ENCODE peak calls at places on chromosomes 12 and 14, in five cellular contexts. P is small intestine; W is CD4-positive, CD25-positive, alpha-beta regulatory T cell; V is A673; N is breast epithelium. A is an unnamed sample.

GRCh38 chr12:126905752-126906151 is 1361.2 kb upstream of the TMEM132C start:
- DNase-seq in P (no peak), W (no peak), V (no peak), N (no peak), A (no peak)

GRCh38 chr12:26239127-26239500 is 43.7 kb downstream of the SSPN start:
- DNase-seq in P (no peak), W (no peak), V (no peak), N (no peak), A (no peak)

GRCh38 chr12:93813972-93814821 is 137.0 kb downstream of the CRADD start:
- DNase-seq in P (no peak), W (no peak), V (no peak), N (peak; percentile 72), A (no peak)

GRCh38 chr12:63844391-63845341 is at the start of gene SRGAP1:
- DNase-seq in P (peak; percentile 72), W (no peak), V (peak; percentile 83), N (peak; percentile 75), A (peak; percentile 68)

GRCh38 chr12:68140576-68140975 is 19.0 kb downstream of the IFNG start:
- DNase-seq in P (no peak), W (no peak), V (peak; percentile 14), N (no peak), A (no peak)

GRCh38 chr12:47299586-47299985 is 219.8 kb upstream of the AMIGO2 start:
- DNase-seq in P (no peak), W (no peak), V (no peak), N (no peak), A (no peak)

GRCh38 chr12:109503611-109504010 is 26.2 kb downstream of the UBE3B start:
- DNase-seq in P (no peak), W (no peak), V (no peak), N (no peak), A (no peak)

GRCh38 chr14:34227834-34228662 is 234.0 kb downstream of the SPTSSA start:
- DNase-seq in P (peak; percentile 63), W (no peak), V (peak; percentile 66), N (peak; percentile 63), A (peak; percentile 43)

GRCh38 chr14:101927859-101928258 is 36.5 kb upstream of the DYNC1H1 start:
- DNase-seq in P (no peak), W (no peak), V (no peak), N (no peak), A (peak; percentile 83)

GRCh38 chr14:61444215-61444768 is 122.9 kb downstream of the PRKCH start:
- DNase-seq in P (peak; percentile 48), W (peak; percentile 49), V (no peak), N (no peak), A (no peak)

GRCh38 chr12:106527356-106527755 is 55.4 kb upstream of the RFX4 start:
- DNase-seq in P (no peak), W (no peak), V (no peak), N (no peak), A (no peak)

GRCh38 chr12:23847857-23848256 is 101.6 kb downstream of the SOX5 start:
- DNase-seq in P (no peak), W (no peak), V (no peak), N (no peak), A (no peak)

GRCh38 chr12:22481557-22482104 is 62.7 kb downstream of the C2CD5 start:
- DNase-seq in P (no peak), W (no peak), V (no peak), N (no peak), A (no peak)

GRCh38 chr12:47707905-47708543 is 2.2 kb upstream of the RPAP3 start:
- DNase-seq in P (peak; percentile 21), W (no peak), V (no peak), N (no peak), A (no peak)

GRCh38 chr14:104722938-104723650 is 935 bp upstream of the ADSS1 start:
- DNase-seq in P (peak; percentile 84), W (no peak), V (no peak), N (no peak), A (no peak)

GRCh38 chr14:44040561-44040960 is 466.5 kb downstream of the FSCB start:
- DNase-seq in P (no peak), W (no peak), V (no peak), N (no peak), A (no peak)

GRCh38 chr14:96940009-96940408 is 142.8 kb downstream of the VRK1 start:
- DNase-seq in P (no peak), W (no peak), V (peak; percentile 14), N (no peak), A (no peak)

GRCh38 chr14:71142375-71143038 is 235.2 kb downstream of the PCNX1 start:
- DNase-seq in P (peak; percentile 24), W (no peak), V (no peak), N (no peak), A (no peak)

GRCh38 chr12:109480356-109480755 is 2.9 kb downstream of the UBE3B start:
- DNase-seq in P (no peak), W (no peak), V (no peak), N (no peak), A (no peak)

GRCh38 chr14:36383674-36384421 is 63.4 kb upstream of the MBIP start:
- DNase-seq in P (no peak), W (no peak), V (no peak), N (no peak), A (peak; percentile 67)

GRCh38 chr12:49230176-49230575 is 34.7 kb upstream of the TUBA1C start:
- DNase-seq in P (no peak), W (no peak), V (no peak), N (no peak), A (no peak)

GRCh38 chr14:104549536-104550339 is 29.8 kb upstream of the C14orf180 start:
- DNase-seq in P (no peak), W (no peak), V (no peak), N (no peak), A (no peak)

GRCh38 chr14:64915025-64915424 is 770 bp downstream of the CHURC1 start:
- DNase-seq in P (no peak), W (no peak), V (no peak), N (no peak), A (no peak)

GRCh38 chr12:74043343-74043742 is 494.3 kb upstream of the ATXN7L3B start:
- DNase-seq in P (no peak), W (no peak), V (peak; percentile 32), N (no peak), A (no peak)

GRCh38 chr12:111406474-111407370 is 999 bp downstream of the SH2B3 start:
- DNase-seq in P (no peak), W (peak; percentile 47), V (no peak), N (no peak), A (peak; percentile 86)

GRCh38 chr12:14892726-14893442 is 7.2 kb upstream of the MGP start:
- DNase-seq in P (no peak), W (no peak), V (peak; percentile 53), N (no peak), A (no peak)

DNA sequence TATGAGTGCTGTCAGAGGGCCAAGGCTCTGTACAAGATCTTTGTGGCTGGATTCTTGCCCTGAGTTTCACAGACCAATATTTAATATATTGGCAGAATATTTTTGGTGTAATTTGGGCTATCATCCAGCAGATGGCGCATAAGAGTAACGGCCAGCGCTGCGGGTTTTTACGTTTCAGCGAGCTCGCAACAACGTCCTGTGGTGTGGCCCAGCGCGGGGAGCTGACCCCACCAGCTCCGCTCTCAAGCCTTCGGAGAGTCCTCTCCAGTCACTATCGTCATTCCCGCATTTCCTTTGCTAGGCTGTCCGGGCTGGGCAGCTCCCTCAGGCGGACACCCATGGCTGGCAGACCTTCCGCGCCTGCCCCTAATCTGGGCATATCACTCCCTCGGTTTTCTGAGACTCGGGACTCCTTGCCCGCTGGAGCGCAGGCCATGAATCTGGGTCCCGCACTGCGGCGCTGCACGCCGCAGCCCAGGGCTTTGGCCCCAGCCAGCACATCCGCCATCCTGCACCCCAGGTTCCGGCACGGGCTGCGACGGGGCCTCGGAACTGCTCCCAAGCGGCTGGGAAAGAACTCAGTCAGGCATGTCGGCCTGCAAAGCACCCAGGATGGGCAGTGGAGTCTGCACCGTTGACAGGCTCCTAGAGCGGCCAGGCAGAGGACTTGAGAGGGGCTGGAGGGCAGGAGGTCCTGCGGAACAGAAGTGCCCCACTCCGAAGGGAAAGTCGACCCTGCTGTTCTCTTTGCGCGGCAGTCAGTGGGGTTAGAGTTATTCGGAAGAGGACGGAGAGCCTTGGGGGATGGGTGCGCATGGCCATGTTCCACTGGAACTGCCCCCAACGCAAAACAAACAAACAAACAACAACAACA is 18.4 kb downstream of the OLR1 start:
- DNase-seq in P (peak; percentile 66), W (peak; percentile 31), V (peak; percentile 74), N (peak; percentile 64), A (peak; percentile 84)
- H3K4me3 ChIP-seq in P (peak overlapping the region; percentile 50), W (peak overlapping the region; percentile 73), V (peak overlapping the region; percentile 48), N (peak overlapping the region; percentile 47), A (peak overlapping the region; percentile 55)

DNA sequence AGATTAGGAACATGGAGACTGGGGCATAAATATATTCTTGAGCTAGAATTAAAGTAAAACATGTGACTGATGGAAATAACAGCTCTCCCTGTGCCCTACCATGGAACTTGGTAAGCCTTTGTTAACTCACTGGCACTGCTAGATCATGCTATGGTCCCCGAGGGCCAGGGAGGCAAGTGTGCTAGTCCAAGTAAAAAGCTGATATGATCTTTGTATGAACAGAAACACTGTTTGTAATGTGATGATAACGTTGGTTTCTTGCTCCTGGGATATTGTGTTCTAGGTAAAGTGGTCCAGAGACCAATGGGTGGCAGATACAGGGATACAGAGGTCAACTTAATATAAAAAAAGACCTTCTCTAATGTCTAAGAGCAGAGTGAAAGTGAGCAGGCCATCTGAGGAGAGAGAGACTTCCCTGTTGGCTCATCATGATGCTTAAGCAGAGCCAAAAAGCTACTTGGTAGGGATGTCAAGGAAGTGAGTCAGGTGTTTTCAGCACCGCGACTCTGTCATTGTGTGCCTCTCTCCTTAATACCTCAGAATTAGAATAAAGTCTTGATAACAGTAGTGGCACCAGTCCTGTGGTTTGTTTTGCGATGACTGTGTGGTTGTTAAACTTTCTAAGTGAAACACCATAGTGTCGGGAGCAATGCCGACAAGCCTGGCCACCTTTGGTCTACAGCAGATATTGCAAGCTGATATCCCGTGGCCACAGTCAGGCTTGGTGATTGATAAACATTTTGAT is 27.7 kb downstream of the BICD1 start:
- DNase-seq in P (no peak), W (no peak), V (no peak), N (no peak), A (no peak)
- H3K4me3 ChIP-seq in P (no peak overlapping the region), W (peak overlapping the region; percentile 66), V (no peak overlapping the region), N (no peak overlapping the region), A (no peak overlapping the region)

GRCh38 chr14:89386214-89386886 is 30.7 kb downstream of the FOXN3 start:
- DNase-seq in P (peak; percentile 71), W (no peak), V (no peak), N (no peak), A (no peak)
- H3K4me3 ChIP-seq in P (no peak overlapping the region), W (no peak overlapping the region), V (no peak overlapping the region), N (no peak overlapping the region), A (no peak overlapping the region)

DNA sequence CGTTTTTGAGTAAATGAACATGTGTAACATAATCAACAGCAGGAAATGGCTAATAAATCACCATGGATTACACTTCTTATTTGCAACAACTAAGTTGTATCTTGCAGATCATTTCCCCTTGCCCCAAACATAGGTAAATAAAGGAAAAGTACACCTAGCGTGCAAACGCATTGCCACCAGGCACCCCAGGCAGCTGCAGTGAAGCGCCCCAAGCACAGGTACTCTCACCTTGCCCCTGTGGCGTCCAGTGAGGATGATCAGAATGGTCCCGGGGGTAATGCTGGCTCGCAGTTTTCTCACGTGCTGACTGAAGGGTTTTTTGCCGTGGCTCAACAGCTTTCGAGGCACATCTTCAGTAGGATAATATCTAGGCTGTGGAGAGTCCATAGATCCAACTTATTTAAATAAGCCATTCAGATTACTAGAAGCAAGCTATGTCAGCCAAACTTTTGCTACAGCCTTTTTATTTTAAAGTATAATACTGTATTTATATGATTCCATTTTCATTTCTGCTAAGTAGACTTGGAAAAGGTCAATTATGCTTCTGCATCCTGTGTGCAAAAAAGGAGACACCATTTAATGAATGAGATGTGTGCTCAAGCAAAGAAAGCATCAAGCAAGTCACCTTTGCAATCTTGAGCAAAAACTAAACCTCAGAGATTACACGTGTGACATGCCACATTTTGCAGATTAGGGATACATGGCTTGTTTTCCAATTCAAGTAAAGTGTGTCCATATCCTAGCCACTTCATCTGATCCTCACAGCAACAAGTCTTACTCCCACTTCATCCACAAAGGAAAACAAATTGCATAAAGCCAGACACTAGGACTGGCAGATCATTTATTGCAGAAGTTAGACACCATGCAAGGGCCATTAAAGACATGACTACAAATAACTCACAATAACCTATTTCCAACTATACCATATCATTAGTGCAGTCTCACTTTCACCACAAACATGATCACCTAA is 2.6 kb downstream of the RPL6 start:
- DNase-seq in P (no peak), W (no peak), V (no peak), N (no peak), A (no peak)
- H3K4me3 ChIP-seq in P (no peak overlapping the region), W (peak overlapping the region; percentile 49), V (peak overlapping the region; percentile 83), N (no peak overlapping the region), A (peak overlapping the region; percentile 56)